ENCODE peak calls at places on chromosome 2, in eight cellular contexts. X is hypothalamus; B is HS-5; Z is cortex of kidney; Y is stimulated activated CD4-positive, alpha-beta T cell treated with anti-CD3 and anti-CD28 coated beads, Interleukin-1b, Interleukin-23, amount 100 ng/mL, for 4 hours; K is AG10803; U is NAMALWA; E is MM.1S. S is an unnamed sample.

GRCh38 chr2:122713800-122714199 is 958.3 kb downstream of the TSN start:
- DNase-seq in K (no peak), X (no peak), Z (no peak), U (no peak), B (no peak), Y (no peak), E (no peak), S (no peak)

GRCh38 chr2:15115786-15116185 is 445.3 kb downstream of the NBAS start:
- DNase-seq in U (no peak), B (no peak), Z (no peak), E (no peak), Y (no peak), K (no peak), X (no peak), S (no peak)

GRCh38 chr2:76711490-76711889 is 810.7 kb downstream of the LRRTM4 start:
- DNase-seq in U (no peak), Y (no peak), X (no peak), B (no peak), E (no peak), K (no peak), Z (no peak), S (no peak)

GRCh38 chr2:56615750-56616149 is 432.0 kb downstream of the CCDC85A start:
- DNase-seq in Y (no peak), B (no peak), U (no peak), Z (no peak), X (no peak), E (no peak), K (no peak), S (no peak)

GRCh38 chr2:43222472-43223146 is 3.8 kb downstream of the ZFP36L2 start:
- DNase-seq in K (peak; percentile 42), Z (no peak), E (peak; percentile 28), X (no peak), Y (no peak), B (no peak), U (no peak), S (no peak)

GRCh38 chr2:36190097-36190496 is 165.5 kb upstream of the CRIM1 start:
- DNase-seq in X (no peak), U (no peak), E (no peak), Y (no peak), B (no peak), K (no peak), Z (no peak), S (no peak)

GRCh38 chr2:108182489-108182888 is 57.3 kb upstream of the SULT1C3 start:
- DNase-seq in E (peak; percentile 27), Z (no peak), Y (no peak), K (no peak), U (peak; percentile 45), B (no peak), X (no peak), S (no peak)

GRCh38 chr2:72334806-72335205 is 187.1 kb upstream of the CYP26B1 start:
- DNase-seq in E (no peak), K (no peak), Z (no peak), U (no peak), X (no peak), Y (no peak), B (no peak), S (no peak)

GRCh38 chr2:19746611-19747309 is 155.0 kb downstream of the TTC32 start:
- DNase-seq in K (no peak), U (peak; percentile 50), X (no peak), B (no peak), Y (no peak), Z (no peak), E (no peak), S (no peak)

GRCh38 chr2:180694445-180695421 is 285.7 kb upstream of the UBE2E3 start:
- DNase-seq in B (no peak), K (no peak), U (peak; percentile 23), E (no peak), X (no peak), Y (no peak), Z (no peak), S (no peak)

GRCh38 chr2:174335605-174336402 is 1.1 kb downstream of the SP9 start:
- DNase-seq in X (no peak), B (no peak), E (no peak), Y (no peak), K (peak; percentile 36), Z (no peak), U (no peak), S (peak; percentile 26)

GRCh38 chr2:162245737-162246136 is 2.5 kb upstream of the FAP start:
- DNase-seq in B (peak; percentile 35), Z (no peak), K (peak; percentile 84), U (no peak), E (no peak), X (no peak), Y (no peak), S (peak; percentile 30)

GRCh38 chr2:47414682-47415458 is 11.9 kb downstream of the MSH2 start:
- DNase-seq in X (no peak), B (no peak), Y (no peak), K (no peak), U (no peak), Z (no peak), E (no peak), S (no peak)

GRCh38 chr2:11692966-11693521 is 23.0 kb upstream of the NTSR2 start:
- DNase-seq in E (peak; percentile 75), X (no peak), Y (peak; percentile 29), K (peak; percentile 53), Z (no peak), U (peak; percentile 86), B (no peak), S (peak; percentile 81)

GRCh38 chr2:120847700-120848321 is 112.1 kb downstream of the GLI2 start:
- DNase-seq in Y (no peak), U (no peak), K (peak; percentile 30), Z (no peak), B (no peak), E (no peak), X (no peak), S (no peak)

GRCh38 chr2:224722250-224722649 is 6.1 kb upstream of the CCDC195 start:
- DNase-seq in E (no peak), Y (no peak), K (peak; percentile 51), B (no peak), U (no peak), X (no peak), Z (no peak), S (peak; percentile 21)

GRCh38 chr2:150225030-150225429 is 262.4 kb downstream of the RND3 start:
- DNase-seq in B (no peak), E (no peak), Z (no peak), X (no peak), Y (no peak), K (no peak), U (no peak), S (no peak)

GRCh38 chr2:147358375-147358774 is 486.5 kb upstream of the ACVR2A start:
- DNase-seq in K (no peak), X (no peak), U (no peak), B (no peak), Z (no peak), Y (no peak), E (no peak), S (no peak)

GRCh38 chr2:126644630-126645191 is 11.2 kb upstream of the GYPC start:
- DNase-seq in Z (no peak), B (no peak), X (no peak), U (peak; percentile 19), E (no peak), Y (no peak), K (no peak), S (no peak)

GRCh38 chr2:239625106-239625845 is 224.5 kb upstream of the HDAC4 start:
- DNase-seq in Y (no peak), K (no peak), U (no peak), E (no peak), B (no peak), Z (no peak), X (no peak), S (no peak)

GRCh38 chr2:64562148-64562784 is 38.1 kb downstream of the AFTPH start:
- DNase-seq in X (no peak), K (peak; percentile 22), Z (no peak), E (peak; percentile 24), B (no peak), Y (no peak), U (peak; percentile 51), S (peak; percentile 7)

GRCh38 chr2:20509766-20510490 is 63.1 kb downstream of the RHOB start:
- DNase-seq in B (no peak), K (peak; percentile 22), Y (no peak), U (no peak), E (peak; percentile 85), X (no peak), Z (no peak), S (no peak)

GRCh38 chr2:218028189-218028495 is 25.3 kb upstream of the TNS1 start:
- DNase-seq in Y (no peak), K (no peak), B (no peak), Z (no peak), X (no peak), E (no peak), U (no peak), S (no peak)

GRCh38 chr2:11574176-11575046 is 40.6 kb downstream of the GREB1 start:
- DNase-seq in K (no peak), Z (no peak), E (no peak), B (no peak), U (no peak), Y (no peak), X (no peak), S (no peak)

GRCh38 chr2:118845005-118845842 is 2.2 kb downstream of the EN1 start:
- DNase-seq in Y (no peak), K (no peak), X (no peak), Z (no peak), U (no peak), E (no peak), B (no peak), S (no peak)

GRCh38 chr2:8684885-8685696 is 3.2 kb downstream of the ID2 start:
- DNase-seq in B (no peak), U (peak; percentile 41), Z (no peak), K (peak; percentile 50), X (no peak), E (peak; percentile 63), Y (peak; percentile 46), S (peak; percentile 52)

GRCh38 chr2:221914334-221914733 is 342.2 kb upstream of the EPHA4 start:
- DNase-seq in Y (no peak), X (no peak), B (no peak), K (no peak), E (no peak), U (no peak), Z (no peak), S (no peak)

GRCh38 chr2:183011741-183012140 is 26.5 kb downstream of the NCKAP1 start:
- DNase-seq in X (no peak), Y (no peak), B (no peak), K (no peak), E (no peak), U (no peak), Z (no peak), S (no peak)

GRCh38 chr2:39942970-39943369 is 163.9 kb upstream of the THUMPD2 start:
- DNase-seq in Y (no peak), B (no peak), E (no peak), Z (no peak), K (peak; percentile 77), U (no peak), X (no peak), S (peak; percentile 23)

GRCh38 chr2:237581326-237581725 is 9.2 kb downstream of the RAB17 start:
- DNase-seq in E (no peak), U (no peak), Z (no peak), B (no peak), Y (no peak), X (no peak), K (no peak), S (no peak)

GRCh38 chr2:241902357-241902991 is 32.9 kb downstream of the RTP5 start:
- DNase-seq in U (no peak), Z (no peak), X (no peak), K (no peak), E (no peak), B (no peak), Y (no peak), S (no peak)

GRCh38 chr2:36549063-36549662 is 48.8 kb downstream of the FEZ2 start:
- DNase-seq in Z (no peak), E (no peak), K (no peak), X (no peak), Y (no peak), U (no peak), B (no peak), S (no peak)

GRCh38 chr2:47724221-47724981 is 58.5 kb upstream of the MSH6 start:
- DNase-seq in X (no peak), K (no peak), E (no peak), B (no peak), Z (no peak), U (peak; percentile 99), Y (no peak), S (no peak)

GRCh38 chr2:170582747-170583463 is 132.2 kb upstream of the SP5 start:
- DNase-seq in U (no peak), K (no peak), Y (no peak), X (no peak), B (no peak), Z (no peak), E (no peak), S (no peak)